ENCODE peak calls at places on chromosome 14, in six cellular contexts. One of them, this sample, is unnamed.

GRCh38 chr14:93019970-93020369 is 95.8 kb downstream of the ITPK1 start:
- DNase-seq in mesendoderm: no peak
- DNase-seq in IMR-90: no peak
- DNase-seq in H1: no peak
- DNase-seq in neuronal stem cell: no peak
- DNase-seq in mesenchymal stem cell: no peak
- DNase-seq in this sample: no peak

GRCh38 chr14:100581228-100582145 is 5.7 kb downstream of the BEGAIN start:
- DNase-seq in mesendoderm: no peak
- DNase-seq in IMR-90: no peak
- DNase-seq in H1: no peak
- DNase-seq in neuronal stem cell: no peak
- DNase-seq in mesenchymal stem cell: no peak
- DNase-seq in this sample: no peak

GRCh38 chr14:34710744-34711143 is 3.6 kb downstream of the CFL2 start:
- DNase-seq in mesendoderm: no peak
- DNase-seq in IMR-90: peak
- DNase-seq in H1: no peak
- DNase-seq in neuronal stem cell: no peak
- DNase-seq in mesenchymal stem cell: peak
- DNase-seq in this sample: no peak

GRCh38 chr14:22070119-22070982 is 396.7 kb upstream of the OR4E1 start:
- DNase-seq in mesendoderm: peak
- DNase-seq in IMR-90: no peak
- DNase-seq in H1: no peak
- DNase-seq in neuronal stem cell: no peak
- DNase-seq in mesenchymal stem cell: no peak
- DNase-seq in this sample: peak

GRCh38 chr14:55332654-55333570 is 61.7 kb downstream of the FBXO34 start:
- DNase-seq in mesendoderm: no peak
- DNase-seq in IMR-90: peak
- DNase-seq in H1: no peak
- DNase-seq in neuronal stem cell: no peak
- DNase-seq in mesenchymal stem cell: peak
- DNase-seq in this sample: no peak

GRCh38 chr14:106822905-106823304 is 1296.5 kb downstream of the TMEM121 start:
- DNase-seq in mesendoderm: no peak
- DNase-seq in IMR-90: no peak
- DNase-seq in H1: no peak
- DNase-seq in neuronal stem cell: no peak
- DNase-seq in mesenchymal stem cell: no peak
- DNase-seq in this sample: no peak

GRCh38 chr14:92407395-92407794 is 84.4 kb downstream of the SLC24A4 start:
- DNase-seq in mesendoderm: no peak
- DNase-seq in IMR-90: no peak
- DNase-seq in H1: no peak
- DNase-seq in neuronal stem cell: no peak
- DNase-seq in mesenchymal stem cell: no peak
- DNase-seq in this sample: no peak

GRCh38 chr14:85402546-85403162 is 127.3 kb upstream of the FLRT2 start:
- DNase-seq in mesendoderm: no peak
- DNase-seq in IMR-90: no peak
- DNase-seq in H1: no peak
- DNase-seq in neuronal stem cell: no peak
- DNase-seq in mesenchymal stem cell: no peak
- DNase-seq in this sample: no peak

GRCh38 chr14:29528889-29529288 is 398.8 kb downstream of the PRKD1 start:
- DNase-seq in mesendoderm: no peak
- DNase-seq in IMR-90: no peak
- DNase-seq in H1: no peak
- DNase-seq in neuronal stem cell: no peak
- DNase-seq in mesenchymal stem cell: no peak
- DNase-seq in this sample: no peak

GRCh38 chr14:32865827-32866376 is 72.8 kb upstream of the NPAS3 start:
- DNase-seq in mesendoderm: no peak
- DNase-seq in IMR-90: no peak
- DNase-seq in H1: no peak
- DNase-seq in neuronal stem cell: no peak
- DNase-seq in mesenchymal stem cell: no peak
- DNase-seq in this sample: no peak

GRCh38 chr14:40393143-40393542 is 960.9 kb upstream of the FBXO33 start:
- DNase-seq in mesendoderm: no peak
- DNase-seq in IMR-90: no peak
- DNase-seq in H1: no peak
- DNase-seq in neuronal stem cell: no peak
- DNase-seq in mesenchymal stem cell: no peak
- DNase-seq in this sample: no peak

GRCh38 chr14:75978249-75978731 is 3.5 kb downstream of the TGFB3 start:
- DNase-seq in mesendoderm: no peak
- DNase-seq in IMR-90: no peak
- DNase-seq in H1: no peak
- DNase-seq in neuronal stem cell: no peak
- DNase-seq in mesenchymal stem cell: no peak
- DNase-seq in this sample: no peak

GRCh38 chr14:23297878-23298277 is 4.8 kb downstream of the PPP1R3E start:
- DNase-seq in mesendoderm: no peak
- DNase-seq in IMR-90: no peak
- DNase-seq in H1: no peak
- DNase-seq in neuronal stem cell: no peak
- DNase-seq in mesenchymal stem cell: no peak
- DNase-seq in this sample: no peak

GRCh38 chr14:99333214-99333613 is 61.2 kb upstream of the BCL11B start:
- DNase-seq in mesendoderm: no peak
- DNase-seq in IMR-90: no peak
- DNase-seq in H1: no peak
- DNase-seq in neuronal stem cell: no peak
- DNase-seq in mesenchymal stem cell: no peak
- DNase-seq in this sample: no peak

GRCh38 chr14:67446371-67447032 is 34.5 kb upstream of the PLEK2 start:
- DNase-seq in mesendoderm: no peak
- DNase-seq in IMR-90: no peak
- DNase-seq in H1: no peak
- DNase-seq in neuronal stem cell: no peak
- DNase-seq in mesenchymal stem cell: no peak
- DNase-seq in this sample: no peak

GRCh38 chr14:93323597-93323992 is 9.2 kb downstream of the BTBD7 start:
- DNase-seq in mesendoderm: no peak
- DNase-seq in IMR-90: no peak
- DNase-seq in H1: no peak
- DNase-seq in neuronal stem cell: no peak
- DNase-seq in mesenchymal stem cell: no peak
- DNase-seq in this sample: no peak

GRCh38 chr14:92513966-92514843 is 624 bp downstream of the RIN3 start:
- DNase-seq in mesendoderm: peak
- DNase-seq in IMR-90: peak
- DNase-seq in H1: no peak
- DNase-seq in neuronal stem cell: no peak
- DNase-seq in mesenchymal stem cell: peak
- DNase-seq in this sample: peak

GRCh38 chr14:55912344-55912743 is 205.9 kb upstream of the PELI2 start:
- DNase-seq in mesendoderm: no peak
- DNase-seq in IMR-90: no peak
- DNase-seq in H1: no peak
- DNase-seq in neuronal stem cell: no peak
- DNase-seq in mesenchymal stem cell: no peak
- DNase-seq in this sample: no peak

GRCh38 chr14:22598896-22599244 is 770 bp downstream of the ABHD4 start:
- DNase-seq in mesendoderm: peak
- DNase-seq in IMR-90: peak
- DNase-seq in H1: no peak
- DNase-seq in neuronal stem cell: no peak
- DNase-seq in mesenchymal stem cell: peak
- DNase-seq in this sample: peak

GRCh38 chr14:101065246-101065645 is 161.7 kb upstream of the RTL1 start:
- DNase-seq in mesendoderm: no peak
- DNase-seq in IMR-90: no peak
- DNase-seq in H1: no peak
- DNase-seq in neuronal stem cell: no peak
- DNase-seq in mesenchymal stem cell: no peak
- DNase-seq in this sample: no peak

GRCh38 chr14:21894003-21894897 is 220.6 kb upstream of the OR4E1 start:
- DNase-seq in mesendoderm: peak
- DNase-seq in IMR-90: no peak
- DNase-seq in H1: no peak
- DNase-seq in neuronal stem cell: no peak
- DNase-seq in mesenchymal stem cell: no peak
- DNase-seq in this sample: peak

GRCh38 chr14:68685419-68686211 is 107.3 kb downstream of the ZFP36L1 start:
- DNase-seq in mesendoderm: peak
- DNase-seq in IMR-90: peak
- DNase-seq in H1: no peak
- DNase-seq in neuronal stem cell: no peak
- DNase-seq in mesenchymal stem cell: peak
- DNase-seq in this sample: peak

GRCh38 chr14:41349289-41349910 is 257.3 kb upstream of the LRFN5 start:
- DNase-seq in mesendoderm: no peak
- DNase-seq in IMR-90: no peak
- DNase-seq in H1: no peak
- DNase-seq in neuronal stem cell: no peak
- DNase-seq in mesenchymal stem cell: no peak
- DNase-seq in this sample: no peak

GRCh38 chr14:102288139-102288538 is 16.8 kb downstream of the MOK start:
- DNase-seq in mesendoderm: no peak
- DNase-seq in IMR-90: no peak
- DNase-seq in H1: no peak
- DNase-seq in neuronal stem cell: no peak
- DNase-seq in mesenchymal stem cell: no peak
- DNase-seq in this sample: no peak
- H3K27ac ChIP-seq in mesendoderm: no peak
- H3K27ac ChIP-seq in IMR-90: no peak
- H3K27ac ChIP-seq in H1: no peak
- H3K27ac ChIP-seq in neuronal stem cell: no peak
- H3K27ac ChIP-seq in mesenchymal stem cell: no peak
- H3K27ac ChIP-seq in this sample: no peak

GRCh38 chr14:98249057-98249456 is 1022.9 kb downstream of the BCL11B start:
- DNase-seq in mesendoderm: no peak
- DNase-seq in IMR-90: no peak
- DNase-seq in H1: no peak
- DNase-seq in neuronal stem cell: no peak
- DNase-seq in mesenchymal stem cell: no peak
- DNase-seq in this sample: no peak
- H3K4me3 ChIP-seq in mesendoderm: no peak
- H3K4me3 ChIP-seq in IMR-90: no peak
- H3K4me3 ChIP-seq in H1: no peak
- H3K4me3 ChIP-seq in neuronal stem cell: no peak
- H3K4me3 ChIP-seq in mesenchymal stem cell: no peak
- H3K4me3 ChIP-seq in this sample: no peak

GRCh38 chr14:63652406-63652805 is 10.7 kb upstream of the WDR89 start:
- DNase-seq in mesendoderm: no peak
- DNase-seq in IMR-90: no peak
- DNase-seq in H1: no peak
- DNase-seq in neuronal stem cell: no peak
- DNase-seq in mesenchymal stem cell: no peak
- DNase-seq in this sample: no peak

GRCh38 chr14:63647696-63648410 is 6.2 kb upstream of the WDR89 start:
- DNase-seq in mesendoderm: peak
- DNase-seq in IMR-90: peak
- DNase-seq in H1: no peak
- DNase-seq in neuronal stem cell: no peak
- DNase-seq in mesenchymal stem cell: no peak
- DNase-seq in this sample: peak

GRCh38 chr14:63654346-63654745 is 12.7 kb upstream of the WDR89 start:
- DNase-seq in mesendoderm: no peak
- DNase-seq in IMR-90: peak
- DNase-seq in H1: no peak
- DNase-seq in neuronal stem cell: no peak
- DNase-seq in mesenchymal stem cell: no peak
- DNase-seq in this sample: peak

GRCh38 chr14:63644741-63645140 is 3.1 kb upstream of the WDR89 start:
- DNase-seq in mesendoderm: no peak
- DNase-seq in IMR-90: no peak
- DNase-seq in H1: no peak
- DNase-seq in neuronal stem cell: no peak
- DNase-seq in mesenchymal stem cell: no peak
- DNase-seq in this sample: peak

DNA sequence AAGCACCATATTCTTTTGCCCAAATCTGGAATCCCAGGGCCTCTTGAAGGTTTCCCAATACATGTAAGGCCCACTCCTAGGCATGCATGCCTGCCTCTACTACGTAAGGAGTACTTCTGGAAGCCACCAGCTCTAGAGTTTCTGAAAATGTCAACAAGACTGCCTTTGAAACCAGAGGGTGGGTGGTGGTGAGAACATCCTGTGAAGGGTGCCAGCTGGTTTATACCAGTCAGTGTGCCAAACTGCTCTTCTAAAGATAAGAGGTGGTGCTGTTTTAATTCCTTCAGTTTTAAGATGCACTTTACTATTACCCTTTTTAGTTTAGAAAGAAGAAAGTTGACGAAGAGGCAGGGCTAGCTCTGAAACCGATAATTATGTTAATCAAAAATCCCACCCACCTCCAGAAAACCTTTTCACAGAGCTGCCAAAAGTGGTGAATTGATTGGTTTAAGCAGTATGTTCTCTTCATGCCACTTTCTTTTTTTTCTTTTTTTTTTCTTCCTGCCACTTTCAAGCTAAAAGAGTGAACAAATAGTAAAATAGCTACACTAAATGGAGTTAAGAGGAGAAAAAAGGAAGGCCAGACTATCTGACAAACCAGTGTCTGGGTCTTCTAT is 8.8 kb upstream of the WDR89 start:
- DNase-seq in mesendoderm: no peak
- DNase-seq in IMR-90: peak
- DNase-seq in H1: no peak
- DNase-seq in neuronal stem cell: no peak
- DNase-seq in mesenchymal stem cell: no peak
- DNase-seq in this sample: no peak
- H3K4ac ChIP-seq in mesendoderm: no peak
- H3K4ac ChIP-seq in IMR-90: no peak
- H3K4ac ChIP-seq in H1: no peak
- H3K4ac ChIP-seq in neuronal stem cell: no peak
- H3K4ac ChIP-seq in mesenchymal stem cell: no peak
- H3K4ac ChIP-seq in this sample: no peak

DNA sequence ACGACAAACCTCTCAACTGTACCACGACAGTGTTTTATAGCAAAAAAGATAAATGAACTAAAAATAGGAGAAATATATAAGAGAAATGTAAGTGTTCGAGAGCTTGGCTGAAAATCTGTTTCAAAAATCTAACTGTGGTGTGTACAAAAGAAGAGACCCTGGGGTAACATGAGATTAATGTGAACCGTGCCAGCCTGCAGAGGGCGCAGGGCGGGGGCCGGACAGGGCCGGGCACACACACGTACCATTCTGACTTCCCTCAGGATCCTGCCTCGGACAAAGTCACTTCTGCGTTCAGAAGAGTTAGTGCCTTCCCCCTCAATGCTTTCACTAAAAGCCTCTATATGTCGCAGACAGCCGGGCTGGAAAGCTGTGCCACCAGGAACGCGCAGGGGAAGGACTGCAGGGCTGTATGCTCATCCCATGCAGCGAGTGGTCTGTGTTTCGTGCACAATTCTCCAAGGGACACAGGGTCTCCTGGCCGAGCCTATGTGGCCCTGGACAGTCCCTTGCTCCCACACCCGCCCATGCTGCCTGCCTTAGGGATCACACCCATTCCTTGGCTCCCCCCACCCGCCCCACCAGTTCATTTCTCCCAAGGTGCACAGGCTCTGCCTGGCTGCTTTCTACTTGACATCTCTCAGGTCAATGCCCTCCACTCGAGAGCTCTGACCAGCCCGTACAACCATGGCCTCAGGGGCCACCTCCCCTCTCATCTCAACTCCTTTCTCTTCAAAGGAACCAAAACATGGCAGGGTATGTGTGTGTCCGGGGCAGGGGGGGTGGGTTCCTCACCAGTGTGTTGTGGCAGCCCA is 8.5 kb downstream of the CDCA4 start:
- DNase-seq in mesendoderm: no peak
- DNase-seq in IMR-90: no peak
- DNase-seq in H1: no peak
- DNase-seq in neuronal stem cell: no peak
- DNase-seq in mesenchymal stem cell: no peak
- DNase-seq in this sample: no peak
- H3K27ac ChIP-seq in mesendoderm: no peak
- H3K27ac ChIP-seq in IMR-90: no peak
- H3K27ac ChIP-seq in H1: no peak
- H3K27ac ChIP-seq in neuronal stem cell: no peak
- H3K27ac ChIP-seq in mesenchymal stem cell: no peak
- H3K27ac ChIP-seq in this sample: no peak

This sample was measured in trophoblast cell.